ENCODE peak calls at places on chromosomes 7 and 10, in seven cellular contexts. B, I, J, F, C, Y and H are unnamed samples.

GRCh38 chr7:127922661-127923060 is 108.6 kb downstream of the LRRC4 start:
- DNase-seq in Y (no peak), J (no peak), B (no peak), C (no peak), F (no peak), I (no peak), H (no peak)

GRCh38 chr7:152479595-152479994 is 43.8 kb upstream of the KMT2C start:
- DNase-seq in I (no peak), B (no peak), F (no peak), J (no peak), Y (no peak), C (no peak), H (no peak)

GRCh38 chr7:151893405-151893923 is 16.5 kb upstream of the PRKAG2 start:
- DNase-seq in F (no peak), I (no peak), J (no peak), C (no peak), B (no peak), Y (no peak), H (no peak)

GRCh38 chr7:78768859-78769258 is 684.6 kb downstream of the MAGI2 start:
- DNase-seq in B (no peak), I (no peak), J (no peak), C (no peak), Y (peak), F (no peak), H (no peak)

GRCh38 chr7:95585426-95585789 is 10.9 kb downstream of the PDK4 start:
- DNase-seq in I (no peak), F (no peak), J (no peak), Y (no peak), C (no peak), B (no peak), H (no peak)

GRCh38 chr10:29648114-29648982 is 13.6 kb upstream of the SVIL start:
- DNase-seq in F (no peak), Y (peak), C (peak), I (no peak), B (no peak), J (no peak), H (no peak)

GRCh38 chr10:64558094-64558870 is 1037.1 kb downstream of the REEP3 start:
- DNase-seq in Y (no peak), C (no peak), F (no peak), I (no peak), J (no peak), B (no peak), H (no peak)

GRCh38 chr7:114182837-114183236 is 231.8 kb upstream of the FOXP2 start:
- DNase-seq in Y (peak), J (no peak), B (no peak), C (no peak), I (no peak), F (no peak), H (no peak)

GRCh38 chr10:121221991-121222390 is 370.8 kb downstream of the WDR11 start:
- DNase-seq in I (no peak), B (no peak), J (no peak), Y (no peak), F (no peak), C (no peak), H (no peak)

GRCh38 chr10:79298403-79299244 is 48.6 kb upstream of the PPIF start:
- DNase-seq in B (no peak), Y (peak), I (no peak), J (no peak), F (no peak), C (peak), H (no peak)

GRCh38 chr7:19939746-19940145 is 166.3 kb upstream of the TMEM196 start:
- DNase-seq in F (no peak), B (no peak), C (no peak), Y (peak), I (no peak), J (no peak), H (no peak)

GRCh38 chr7:123916240-123916724 is 8.8 kb upstream of the SPAM1 start:
- DNase-seq in C (peak), B (no peak), J (no peak), Y (peak), F (no peak), I (peak), H (no peak)

GRCh38 chr7:54331311-54331710 is 210.9 kb upstream of the VSTM2A start:
- DNase-seq in B (no peak), J (no peak), I (no peak), Y (no peak), C (no peak), F (no peak), H (no peak)

GRCh38 chr10:101120884-101121660 is 10.0 kb upstream of the TLX1 start:
- DNase-seq in J (no peak), I (peak), Y (no peak), B (no peak), F (no peak), C (peak), H (no peak)

GRCh38 chr7:135410546-135410942 is 99.4 kb downstream of the CNOT4 start:
- DNase-seq in I (no peak), C (no peak), F (no peak), Y (no peak), J (no peak), B (no peak), H (no peak)